ENCODE peak calls at places on chromosomes 2 and 18, in five cellular contexts. S is progenitor cell of endocrine pancreas; Y is tibial nerve; B is activated naive CD8-positive, alpha-beta T cell treated with anti-CD3 and anti-CD28 coated beads, Interleukin-2, amount 10 ng/mL, durations not matched to agents 7 days and 5 days; D is smooth muscle cell of the brain vasculature. T is an unnamed sample.

GRCh38 chr18:67215686-67216085 is 300.8 kb downstream of the DSEL start:
- DNase-seq in S (no peak), Y (no peak), B (no peak), D (no peak), T (no peak)

GRCh38 chr2:129181433-129181832 is 798.0 kb upstream of the RAB6C start:
- DNase-seq in S (no peak), Y (no peak), B (no peak), D (no peak), T (no peak)

GRCh38 chr2:119694994-119695521 is 16.1 kb downstream of the TMEM177 start:
- DNase-seq in S (no peak), Y (no peak), B (no peak), D (no peak), T (no peak)

GRCh38 chr2:46984642-46985476 is 69.3 kb upstream of the MCFD2 start:
- DNase-seq in S (no peak), Y (peak; percentile 55), B (peak; percentile 47), D (no peak), T (no peak)

GRCh38 chr2:201860541-201861154 is 54.3 kb downstream of the CDK15 start:
- DNase-seq in S (no peak), Y (no peak), B (no peak), D (no peak), T (peak; percentile 40)

GRCh38 chr18:69992776-69993175 is 45.1 kb upstream of the CD226 start:
- DNase-seq in S (no peak), Y (no peak), B (no peak), D (no peak), T (no peak)

GRCh38 chr18:62977512-62977911 is 262.2 kb downstream of the PHLPP1 start:
- DNase-seq in S (no peak), Y (no peak), B (no peak), D (no peak), T (no peak)

GRCh38 chr2:12965540-12966269 is 249.0 kb downstream of the TRIB2 start:
- DNase-seq in S (no peak), Y (no peak), B (no peak), D (no peak), T (no peak)

GRCh38 chr2:20015482-20016083 is 3.1 kb upstream of the MATN3 start:
- DNase-seq in S (no peak), Y (no peak), B (no peak), D (peak; percentile 31), T (no peak)

GRCh38 chr2:133812826-133813617 is 244.8 kb upstream of the NCKAP5 start:
- DNase-seq in S (no peak), Y (no peak), B (no peak), D (no peak), T (no peak)

GRCh38 chr2:239934571-239935171 is 90.5 kb downstream of the NDUFA10 start:
- DNase-seq in S (peak; percentile 43), Y (peak; percentile 62), B (peak; percentile 49), D (no peak), T (peak; percentile 62)

GRCh38 chr2:33104726-33105125 is 158.0 kb downstream of the LTBP1 start:
- DNase-seq in S (no peak), Y (no peak), B (no peak), D (no peak), T (no peak)

GRCh38 chr2:26070684-26071189 is 36.9 kb downstream of the RAB10 start:
- DNase-seq in S (no peak), Y (no peak), B (no peak), D (no peak), T (no peak)

GRCh38 chr18:72530622-72531021 is 13.5 kb downstream of the CBLN2 start:
- DNase-seq in S (no peak), Y (no peak), B (no peak), D (no peak), T (no peak)

GRCh38 chr2:9003616-9004337 is at the start of gene MBOAT2:
- DNase-seq in S (peak; percentile 89), Y (peak; percentile 69), B (peak; percentile 85), D (peak; percentile 70), T (peak; percentile 86)

GRCh38 chr2:46315103-46315890 is 18.1 kb downstream of the EPAS1 start:
- DNase-seq in S (no peak), Y (peak; percentile 60), B (no peak), D (no peak), T (peak; percentile 91)

GRCh38 chr2:234968633-234969328 is 17.0 kb downstream of the SH3BP4 start:
- DNase-seq in S (no peak), Y (no peak), B (no peak), D (no peak), T (no peak)

GRCh38 chr2:176188218-176188968 is at the start of gene HOXD1:
- DNase-seq in S (no peak), Y (no peak), B (peak; percentile 42), D (no peak), T (no peak)

GRCh38 chr2:40315684-40316083 is 136.2 kb downstream of the SLC8A1 start:
- DNase-seq in S (no peak), Y (no peak), B (no peak), D (no peak), T (peak; percentile 26)

T was measured in stomach.